ENCODE peak calls at places on chromosomes 2 and 18, in five cellular contexts. N is RWPE1, Y is AG08395, A is HepG2, M is non-pigmented ciliary epithelial cell. Z is an unnamed sample.

GRCh38 chr2:142347751-142348150 is 216.9 kb upstream of the LRP1B start:
- DNase-seq in M (no peak), A (no peak), N (no peak), Y (no peak), Z (no peak)

GRCh38 chr2:184154438-184154837 is 443.9 kb upstream of the ZNF804A start:
- DNase-seq in M (peak), N (no peak), Y (peak), A (no peak), Z (no peak)

GRCh38 chr18:26548144-26549102 is at the start of gene KCTD1:
- DNase-seq in M (peak), A (peak), Y (peak), N (peak), Z (peak)

GRCh38 chr2:128314348-128315121 is 4.1 kb downstream of the HS6ST1 start:
- DNase-seq in A (no peak), N (no peak), Y (no peak), M (no peak), Z (no peak)

GRCh38 chr2:29012211-29012681 is 31.1 kb downstream of the TOGARAM2 start:
- DNase-seq in Y (no peak), M (no peak), N (no peak), A (no peak), Z (no peak)

GRCh38 chr2:216385478-216385877 is 13.2 kb upstream of the MARCHF4 start:
- DNase-seq in A (no peak), N (no peak), Y (no peak), M (no peak), Z (no peak)

GRCh38 chr2:161030260-161031063 is 129.8 kb upstream of the TANK start:
- DNase-seq in M (peak), A (peak), N (peak), Y (peak), Z (peak)

GRCh38 chr2:96683972-96684820 is 41.6 kb downstream of the FER1L5 start:
- DNase-seq in N (no peak), A (peak), M (no peak), Y (no peak), Z (no peak)

GRCh38 chr18:27223570-27224340 is 38.6 kb upstream of the CHST9 start:
- DNase-seq in Y (no peak), N (no peak), A (no peak), M (no peak), Z (no peak)

GRCh38 chr2:65471409-65471808 is 39.0 kb upstream of the SPRED2 start:
- DNase-seq in M (no peak), Y (no peak), N (no peak), A (no peak), Z (no peak)

GRCh38 chr2:23601301-23601965 is 216.5 kb downstream of the KLHL29 start:
- DNase-seq in A (no peak), Y (no peak), N (no peak), M (no peak), Z (peak)

GRCh38 chr2:201980389-201980821 is 53.2 kb upstream of the FZD7 start:
- DNase-seq in M (no peak), Y (no peak), A (no peak), N (no peak), Z (no peak)

GRCh38 chr2:133109772-133110171 is 439.8 kb upstream of the LYPD1 start:
- DNase-seq in A (no peak), N (peak), Y (peak), M (peak), Z (peak)

GRCh38 chr2:8490166-8490565 is 191.7 kb upstream of the ID2 start:
- DNase-seq in N (no peak), Y (no peak), M (no peak), A (no peak), Z (no peak)

GRCh38 chr18:54957987-54958386 is 1.3 kb downstream of the CCDC68 start:
- DNase-seq in A (no peak), N (no peak), M (no peak), Y (no peak), Z (no peak)

GRCh38 chr2:120053891-120054290 is 41.0 kb downstream of the EPB41L5 start:
- DNase-seq in Y (no peak), M (no peak), A (no peak), N (no peak), Z (peak)

GRCh38 chr18:40004246-40004645 is 1950.8 kb upstream of the PIK3C3 start:
- DNase-seq in Y (no peak), A (no peak), N (no peak), M (no peak), Z (no peak)

GRCh38 chr2:189018636-189019035 is 44.5 kb downstream of the COL3A1 start:
- DNase-seq in M (no peak), Y (no peak), A (no peak), N (no peak), Z (no peak)

GRCh38 chr18:21112140-21112473 is 494 bp upstream of the ROCK1 start:
- DNase-seq in A (no peak), M (no peak), Y (no peak), N (no peak), Z (no peak)

GRCh38 chr2:236113425-236113824 is 54.8 kb downstream of the GBX2 start:
- DNase-seq in A (no peak), N (no peak), Y (no peak), M (no peak), Z (no peak)

GRCh38 chr2:41294331-41294730 is 753.5 kb upstream of the PKDCC start:
- DNase-seq in M (no peak), N (no peak), Y (no peak), A (no peak), Z (no peak)

GRCh38 chr2:122610948-122611609 is 855.6 kb downstream of the TSN start:
- DNase-seq in Y (no peak), N (no peak), M (no peak), A (no peak), Z (no peak)

GRCh38 chr2:47277987-47278386 is 122.9 kb upstream of the STPG4 start:
- DNase-seq in Y (no peak), N (no peak), M (no peak), A (no peak), Z (no peak)

GRCh38 chr2:43057742-43058706 is 168.4 kb downstream of the ZFP36L2 start:
- DNase-seq in A (no peak), M (no peak), Y (no peak), N (no peak), Z (no peak)